ENCODE peak calls at places on chromosomes 5 and 9, in seven cellular contexts. One of them, this sample, is unnamed. For H3K4me1 and H3K27me3, the result is how much of the 10 kb centered on the place peaks cover.

GRCh38 chr5:113299591-113299990 is 135.2 kb downstream of the TSSK1B start:
- DNase-seq in IMR-90: no peak
- DNase-seq in naive thymus-derived CD4-positive, alpha-beta T cell: no peak
- DNase-seq in CD4-positive, CD25-positive, alpha-beta regulatory T cell: no peak
- DNase-seq in endothelial cell of umbilical vein: no peak
- DNase-seq in tibial artery: no peak
- DNase-seq in thoracic aorta: no peak
- DNase-seq in this sample: no peak

GRCh38 chr5:98510601-98511000 is 262.9 kb upstream of the RGMB start:
- DNase-seq in IMR-90: no peak
- DNase-seq in tibial artery: no peak
- DNase-seq in CD4-positive, CD25-positive, alpha-beta regulatory T cell: no peak
- DNase-seq in thoracic aorta: no peak
- DNase-seq in endothelial cell of umbilical vein: no peak
- DNase-seq in naive thymus-derived CD4-positive, alpha-beta T cell: no peak
- DNase-seq in this sample: no peak

GRCh38 chr9:93120846-93121315 is 13.2 kb downstream of the NINJ1 start:
- DNase-seq in thoracic aorta: no peak
- DNase-seq in naive thymus-derived CD4-positive, alpha-beta T cell: no peak
- DNase-seq in endothelial cell of umbilical vein: no peak
- DNase-seq in IMR-90: no peak
- DNase-seq in CD4-positive, CD25-positive, alpha-beta regulatory T cell: no peak
- DNase-seq in tibial artery: peak
- DNase-seq in this sample: no peak

GRCh38 chr5:61624966-61625681 is 293.1 kb downstream of the ZSWIM6 start:
- DNase-seq in naive thymus-derived CD4-positive, alpha-beta T cell: no peak
- DNase-seq in endothelial cell of umbilical vein: no peak
- DNase-seq in IMR-90: no peak
- DNase-seq in tibial artery: no peak
- DNase-seq in thoracic aorta: no peak
- DNase-seq in CD4-positive, CD25-positive, alpha-beta regulatory T cell: no peak
- DNase-seq in this sample: no peak

GRCh38 chr9:121637441-121638222 is 13.8 kb upstream of the DAB2IP start:
- DNase-seq in endothelial cell of umbilical vein: peak
- DNase-seq in thoracic aorta: no peak
- DNase-seq in naive thymus-derived CD4-positive, alpha-beta T cell: no peak
- DNase-seq in IMR-90: peak
- DNase-seq in tibial artery: no peak
- DNase-seq in CD4-positive, CD25-positive, alpha-beta regulatory T cell: no peak
- DNase-seq in this sample: no peak

GRCh38 chr9:80025131-80025530 is 453.4 kb downstream of the TLE4 start:
- DNase-seq in thoracic aorta: no peak
- DNase-seq in CD4-positive, CD25-positive, alpha-beta regulatory T cell: no peak
- DNase-seq in endothelial cell of umbilical vein: no peak
- DNase-seq in IMR-90: no peak
- DNase-seq in naive thymus-derived CD4-positive, alpha-beta T cell: no peak
- DNase-seq in tibial artery: no peak
- DNase-seq in this sample: no peak

GRCh38 chr9:81266674-81267073 is 422.7 kb downstream of the TLE1 start:
- DNase-seq in IMR-90: peak
- DNase-seq in endothelial cell of umbilical vein: no peak
- DNase-seq in naive thymus-derived CD4-positive, alpha-beta T cell: no peak
- DNase-seq in tibial artery: no peak
- DNase-seq in thoracic aorta: no peak
- DNase-seq in CD4-positive, CD25-positive, alpha-beta regulatory T cell: no peak
- DNase-seq in this sample: no peak

GRCh38 chr9:121731919-121732318 is 80.5 kb downstream of the DAB2IP start:
- DNase-seq in naive thymus-derived CD4-positive, alpha-beta T cell: no peak
- DNase-seq in tibial artery: no peak
- DNase-seq in CD4-positive, CD25-positive, alpha-beta regulatory T cell: no peak
- DNase-seq in IMR-90: no peak
- DNase-seq in endothelial cell of umbilical vein: no peak
- DNase-seq in thoracic aorta: no peak
- DNase-seq in this sample: no peak

GRCh38 chr9:124132671-124133147 is 121.1 kb downstream of the LHX2 start:
- DNase-seq in tibial artery: no peak
- DNase-seq in CD4-positive, CD25-positive, alpha-beta regulatory T cell: no peak
- DNase-seq in naive thymus-derived CD4-positive, alpha-beta T cell: no peak
- DNase-seq in IMR-90: peak
- DNase-seq in endothelial cell of umbilical vein: peak
- DNase-seq in thoracic aorta: no peak
- DNase-seq in this sample: no peak

GRCh38 chr5:172768573-172769323 is 2.2 kb downstream of the DUSP1 start:
- DNase-seq in IMR-90: peak
- DNase-seq in thoracic aorta: no peak
- DNase-seq in endothelial cell of umbilical vein: peak
- DNase-seq in tibial artery: no peak
- DNase-seq in naive thymus-derived CD4-positive, alpha-beta T cell: peak
- DNase-seq in CD4-positive, CD25-positive, alpha-beta regulatory T cell: peak
- DNase-seq in this sample: peak

GRCh38 chr5:142840591-142840990 is 70.4 kb downstream of the ARHGAP26 start:
- DNase-seq in naive thymus-derived CD4-positive, alpha-beta T cell: no peak
- DNase-seq in endothelial cell of umbilical vein: no peak
- DNase-seq in tibial artery: no peak
- DNase-seq in CD4-positive, CD25-positive, alpha-beta regulatory T cell: no peak
- DNase-seq in thoracic aorta: no peak
- DNase-seq in IMR-90: no peak
- DNase-seq in this sample: no peak
- H3K4me1 ChIP-seq in naive thymus-derived CD4-positive, alpha-beta T cell: under half
- H3K4me1 ChIP-seq in endothelial cell of umbilical vein: under half
- H3K4me1 ChIP-seq in tibial artery: half or more
- H3K4me1 ChIP-seq in CD4-positive, CD25-positive, alpha-beta regulatory T cell: under half
- H3K4me1 ChIP-seq in thoracic aorta: under half
- H3K4me1 ChIP-seq in IMR-90: under half
- H3K4me1 ChIP-seq in this sample: under half

GRCh38 chr5:10600629-10601245 is 36.9 kb downstream of the ANKRD33B start:
- DNase-seq in naive thymus-derived CD4-positive, alpha-beta T cell: no peak
- DNase-seq in tibial artery: no peak
- DNase-seq in CD4-positive, CD25-positive, alpha-beta regulatory T cell: no peak
- DNase-seq in thoracic aorta: no peak
- DNase-seq in IMR-90: no peak
- DNase-seq in endothelial cell of umbilical vein: no peak
- DNase-seq in this sample: no peak
- H3K4me3 ChIP-seq in naive thymus-derived CD4-positive, alpha-beta T cell: no peak
- H3K4me3 ChIP-seq in tibial artery: peak
- H3K4me3 ChIP-seq in CD4-positive, CD25-positive, alpha-beta regulatory T cell: peak
- H3K4me3 ChIP-seq in thoracic aorta: peak
- H3K4me3 ChIP-seq in IMR-90: no peak
- H3K4me3 ChIP-seq in endothelial cell of umbilical vein: no peak
- H3K4me3 ChIP-seq in this sample: no peak

GRCh38 chr5:6535594-6535993 is 86.9 kb downstream of the UBE2QL1 start:
- DNase-seq in endothelial cell of umbilical vein: no peak
- DNase-seq in thoracic aorta: no peak
- DNase-seq in naive thymus-derived CD4-positive, alpha-beta T cell: no peak
- DNase-seq in tibial artery: no peak
- DNase-seq in IMR-90: no peak
- DNase-seq in CD4-positive, CD25-positive, alpha-beta regulatory T cell: no peak
- DNase-seq in this sample: no peak
- H3K27me3 ChIP-seq in endothelial cell of umbilical vein: under half
- H3K27me3 ChIP-seq in thoracic aorta: under half
- H3K27me3 ChIP-seq in naive thymus-derived CD4-positive, alpha-beta T cell: under half
- H3K27me3 ChIP-seq in tibial artery: under half
- H3K27me3 ChIP-seq in IMR-90: under half
- H3K27me3 ChIP-seq in CD4-positive, CD25-positive, alpha-beta regulatory T cell: under half
- H3K27me3 ChIP-seq in this sample: under half

GRCh38 chr5:96812851-96813250 is 5.1 kb upstream of the ERAP1 start:
- DNase-seq in IMR-90: no peak
- DNase-seq in naive thymus-derived CD4-positive, alpha-beta T cell: no peak
- DNase-seq in CD4-positive, CD25-positive, alpha-beta regulatory T cell: no peak
- DNase-seq in thoracic aorta: no peak
- DNase-seq in endothelial cell of umbilical vein: no peak
- DNase-seq in tibial artery: no peak
- DNase-seq in this sample: no peak

GRCh38 chr5:96808541-96808828 is 740 bp upstream of the ERAP1 start:
- DNase-seq in endothelial cell of umbilical vein: no peak
- DNase-seq in naive thymus-derived CD4-positive, alpha-beta T cell: no peak
- DNase-seq in CD4-positive, CD25-positive, alpha-beta regulatory T cell: no peak
- DNase-seq in IMR-90: no peak
- DNase-seq in tibial artery: no peak
- DNase-seq in thoracic aorta: no peak
- DNase-seq in this sample: no peak

GRCh38 chr5:96809898-96810297 is 2.2 kb upstream of the ERAP1 start:
- DNase-seq in tibial artery: no peak
- DNase-seq in thoracic aorta: no peak
- DNase-seq in IMR-90: no peak
- DNase-seq in CD4-positive, CD25-positive, alpha-beta regulatory T cell: no peak
- DNase-seq in naive thymus-derived CD4-positive, alpha-beta T cell: no peak
- DNase-seq in endothelial cell of umbilical vein: no peak
- DNase-seq in this sample: no peak

GRCh38 chr5:96807099-96807654 is 568 bp downstream of the ERAP1 start:
- DNase-seq in tibial artery: peak
- DNase-seq in IMR-90: peak
- DNase-seq in CD4-positive, CD25-positive, alpha-beta regulatory T cell: no peak
- DNase-seq in endothelial cell of umbilical vein: peak
- DNase-seq in thoracic aorta: peak
- DNase-seq in naive thymus-derived CD4-positive, alpha-beta T cell: no peak
- DNase-seq in this sample: peak

DNA sequence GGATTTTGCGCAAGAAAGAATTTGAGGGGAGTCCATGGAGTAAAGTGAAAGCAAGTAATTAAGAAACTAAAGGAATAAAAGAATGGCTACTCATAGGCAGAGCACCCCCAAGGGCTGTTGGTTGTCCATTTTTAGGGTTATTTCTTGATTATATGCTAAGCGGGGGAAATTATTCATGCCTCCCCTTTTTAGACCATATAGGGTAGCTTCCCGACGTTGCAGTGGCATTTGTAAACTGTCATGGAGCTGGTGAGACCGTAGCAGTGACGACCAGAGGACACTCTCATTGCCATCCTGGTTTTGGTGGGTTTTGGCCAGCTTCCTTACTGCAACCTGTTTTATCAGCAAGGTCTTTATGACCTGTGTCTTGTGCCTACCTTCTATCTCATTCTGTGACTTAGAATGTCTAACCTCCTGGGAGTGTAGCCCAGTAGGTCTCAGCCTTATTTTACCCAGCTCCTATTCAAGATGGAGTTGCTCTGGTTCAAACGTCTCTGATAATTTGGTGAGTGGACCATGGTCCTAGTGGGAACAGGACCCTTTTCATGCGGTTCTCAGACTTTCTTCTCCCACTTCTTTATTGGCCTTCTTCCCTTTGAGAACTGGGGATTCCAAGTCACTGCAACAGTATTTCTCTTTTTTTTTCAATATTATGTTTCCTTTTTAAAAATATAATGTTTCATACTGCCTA is 1.3 kb upstream of the ERAP1 start:
- DNase-seq in thoracic aorta: no peak
- DNase-seq in tibial artery: no peak
- DNase-seq in IMR-90: no peak
- DNase-seq in naive thymus-derived CD4-positive, alpha-beta T cell: no peak
- DNase-seq in CD4-positive, CD25-positive, alpha-beta regulatory T cell: no peak
- DNase-seq in endothelial cell of umbilical vein: no peak
- DNase-seq in this sample: no peak
- H3K4me1 ChIP-seq in thoracic aorta: under half
- H3K4me1 ChIP-seq in tibial artery: under half
- H3K4me1 ChIP-seq in IMR-90: under half
- H3K4me1 ChIP-seq in naive thymus-derived CD4-positive, alpha-beta T cell: under half
- H3K4me1 ChIP-seq in CD4-positive, CD25-positive, alpha-beta regulatory T cell: under half
- H3K4me1 ChIP-seq in endothelial cell of umbilical vein: under half
- H3K4me1 ChIP-seq in this sample: under half

DNA sequence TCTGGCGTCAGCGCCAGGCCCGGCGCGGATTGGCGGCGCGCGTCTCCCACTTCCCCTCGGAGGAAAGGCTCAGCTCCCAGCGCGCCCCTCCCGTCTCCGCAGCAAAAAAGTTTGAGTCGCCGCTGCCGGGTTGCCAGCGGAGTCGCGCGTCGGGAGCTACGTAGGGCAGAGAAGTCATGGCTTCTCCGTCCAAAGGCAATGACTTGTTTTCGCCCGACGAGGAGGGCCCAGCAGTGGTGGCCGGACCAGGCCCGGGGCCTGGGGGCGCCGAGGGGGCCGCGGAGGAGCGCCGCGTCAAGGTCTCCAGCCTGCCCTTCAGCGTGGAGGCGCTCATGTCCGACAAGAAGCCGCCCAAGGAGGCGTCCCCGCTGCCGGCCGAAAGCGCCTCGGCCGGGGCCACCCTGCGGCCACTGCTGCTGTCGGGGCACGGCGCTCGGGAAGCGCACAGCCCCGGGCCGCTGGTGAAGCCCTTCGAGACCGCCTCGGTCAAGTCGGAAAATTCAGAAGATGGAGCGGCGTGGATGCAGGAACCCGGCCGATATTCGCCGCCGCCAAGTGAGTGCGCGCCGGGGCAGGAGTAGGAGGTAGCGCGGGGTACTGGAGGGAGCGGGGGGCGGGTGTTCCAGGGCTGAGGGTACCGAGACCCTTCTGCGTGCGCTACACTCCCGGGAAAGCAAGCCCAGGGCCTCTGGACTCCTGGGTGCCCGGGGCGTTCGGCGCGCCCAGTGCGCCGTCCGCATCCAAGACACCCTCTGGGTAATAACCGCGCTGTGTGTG is at the start of gene MSX2:
- DNase-seq in naive thymus-derived CD4-positive, alpha-beta T cell: peak
- DNase-seq in endothelial cell of umbilical vein: peak
- DNase-seq in tibial artery: peak
- DNase-seq in CD4-positive, CD25-positive, alpha-beta regulatory T cell: no peak
- DNase-seq in thoracic aorta: no peak
- DNase-seq in IMR-90: peak
- DNase-seq in this sample: peak
- H3K4me3 ChIP-seq in naive thymus-derived CD4-positive, alpha-beta T cell: no peak
- H3K4me3 ChIP-seq in endothelial cell of umbilical vein: no peak
- H3K4me3 ChIP-seq in tibial artery: peak
- H3K4me3 ChIP-seq in CD4-positive, CD25-positive, alpha-beta regulatory T cell: peak
- H3K4me3 ChIP-seq in thoracic aorta: peak
- H3K4me3 ChIP-seq in IMR-90: peak
- H3K4me3 ChIP-seq in this sample: peak

GRCh38 chr5:58872670-58873273 is 289.9 kb downstream of the RAB3C start:
- DNase-seq in tibial artery: no peak
- DNase-seq in CD4-positive, CD25-positive, alpha-beta regulatory T cell: no peak
- DNase-seq in IMR-90: no peak
- DNase-seq in naive thymus-derived CD4-positive, alpha-beta T cell: no peak
- DNase-seq in thoracic aorta: no peak
- DNase-seq in endothelial cell of umbilical vein: no peak
- DNase-seq in this sample: no peak

GRCh38 chr5:58871648-58872242 is 288.9 kb downstream of the RAB3C start:
- DNase-seq in thoracic aorta: no peak
- DNase-seq in IMR-90: peak
- DNase-seq in naive thymus-derived CD4-positive, alpha-beta T cell: peak
- DNase-seq in CD4-positive, CD25-positive, alpha-beta regulatory T cell: no peak
- DNase-seq in endothelial cell of umbilical vein: peak
- DNase-seq in tibial artery: no peak
- DNase-seq in this sample: no peak

GRCh38 chr5:58868931-58869330 is 286.1 kb downstream of the RAB3C start:
- DNase-seq in CD4-positive, CD25-positive, alpha-beta regulatory T cell: no peak
- DNase-seq in naive thymus-derived CD4-positive, alpha-beta T cell: no peak
- DNase-seq in tibial artery: no peak
- DNase-seq in thoracic aorta: no peak
- DNase-seq in IMR-90: no peak
- DNase-seq in endothelial cell of umbilical vein: no peak
- DNase-seq in this sample: no peak
- H3K27me3 ChIP-seq in CD4-positive, CD25-positive, alpha-beta regulatory T cell: under half
- H3K27me3 ChIP-seq in naive thymus-derived CD4-positive, alpha-beta T cell: under half
- H3K27me3 ChIP-seq in tibial artery: under half
- H3K27me3 ChIP-seq in thoracic aorta: under half
- H3K27me3 ChIP-seq in IMR-90: under half
- H3K27me3 ChIP-seq in endothelial cell of umbilical vein: under half
- H3K27me3 ChIP-seq in this sample: under half

GRCh38 chr5:81506900-81507588 is 113.1 kb upstream of the ACOT12 start:
- DNase-seq in naive thymus-derived CD4-positive, alpha-beta T cell: peak
- DNase-seq in tibial artery: peak
- DNase-seq in endothelial cell of umbilical vein: peak
- DNase-seq in CD4-positive, CD25-positive, alpha-beta regulatory T cell: no peak
- DNase-seq in thoracic aorta: peak
- DNase-seq in IMR-90: peak
- DNase-seq in this sample: no peak
- H3K4me1 ChIP-seq in naive thymus-derived CD4-positive, alpha-beta T cell: under half
- H3K4me1 ChIP-seq in tibial artery: under half
- H3K4me1 ChIP-seq in endothelial cell of umbilical vein: under half
- H3K4me1 ChIP-seq in CD4-positive, CD25-positive, alpha-beta regulatory T cell: under half
- H3K4me1 ChIP-seq in thoracic aorta: under half
- H3K4me1 ChIP-seq in IMR-90: under half
- H3K4me1 ChIP-seq in this sample: under half